ENCODE peak calls at places on chromosome X, in ten cellular contexts. B is astrocyte, P is GM23338, I is neural progenitor cell, G is SK-N-SH, Q is PC-3, A is hepatocyte, M is fibroblast of lung, U is mammary epithelial cell, L is H9. Z is an unnamed sample.

GRCh38 chrX:44975666-44976263 is 102.8 kb downstream of the KDM6A start:
- DNase-seq in M (no peak), U (peak; percentile 63), G (no peak), Q (no peak), A (no peak), B (peak; percentile 18), L (no peak), I (no peak), P (no peak), Z (no peak)

GRCh38 chrX:71111141-71111843 is at the start of gene IL2RG:
- DNase-seq in B (no peak), A (peak; percentile 56), G (no peak), I (no peak), P (no peak), L (no peak), Q (peak; percentile 7), U (no peak), M (no peak), Z (no peak)

GRCh38 chrX:153598541-153599191 is at the start of gene CCNQ:
- DNase-seq in U (peak; percentile 28), M (peak; percentile 10), I (peak; percentile 60), B (no peak), L (peak; percentile 33), A (peak; percentile 55), G (peak; percentile 57), P (peak; percentile 44), Q (peak; percentile 15), Z (peak; percentile 86)

GRCh38 chrX:50677789-50678188 is 136.2 kb downstream of the SHROOM4 start:
- DNase-seq in L (no peak), B (no peak), P (no peak), I (no peak), U (peak; percentile 6), G (no peak), Q (no peak), M (no peak), A (no peak), Z (no peak)

GRCh38 chrX:130224810-130225209 is 43.9 kb downstream of the ZNF280C start:
- DNase-seq in G (no peak), Q (no peak), B (no peak), M (peak; percentile 24), L (no peak), I (no peak), A (peak; percentile 9), P (no peak), U (peak; percentile 21), Z (no peak)

GRCh38 chrX:153969904-153970397 is 1.7 kb downstream of the HCFC1 start:
- DNase-seq in Q (peak; percentile 10), I (no peak), A (no peak), G (peak; percentile 59), M (peak; percentile 64), P (no peak), B (peak; percentile 18), U (peak; percentile 20), L (no peak), Z (peak; percentile 94)

GRCh38 chrX:21375795-21376069 is 1.5 kb downstream of the CNKSR2 start:
- DNase-seq in U (no peak), B (no peak), L (no peak), A (peak; percentile 8), P (peak; percentile 46), G (peak; percentile 36), I (peak; percentile 64), Q (no peak), M (no peak), Z (no peak)

GRCh38 chrX:134846042-134846441 is 144.7 kb upstream of the SMIM10 start:
- DNase-seq in A (no peak), U (no peak), B (no peak), Q (no peak), G (no peak), P (no peak), I (no peak), L (no peak), M (no peak), Z (no peak)

GRCh38 chrX:75648803-75649588 is 126.2 kb upstream of the ZDHHC15 start:
- DNase-seq in M (no peak), A (no peak), G (no peak), P (no peak), L (no peak), I (no peak), Q (no peak), U (no peak), B (no peak), Z (no peak)

GRCh38 chrX:50343917-50344316 is 126.7 kb downstream of the DGKK start:
- DNase-seq in U (no peak), P (no peak), M (no peak), A (no peak), Q (no peak), L (no peak), I (no peak), G (no peak), B (no peak), Z (no peak)

GRCh38 chrX:68186552-68187262 is 246.6 kb downstream of the OPHN1 start:
- DNase-seq in Q (peak; percentile 69), A (no peak), B (no peak), G (no peak), I (no peak), U (peak; percentile 54), L (no peak), P (no peak), M (peak; percentile 6), Z (no peak)

GRCh38 chrX:12770440-12770839 is 20.8 kb upstream of the PRPS2 start:
- DNase-seq in Q (peak; percentile 68), M (peak; percentile 39), G (peak; percentile 42), L (no peak), P (peak; percentile 34), U (no peak), I (peak; percentile 24), B (no peak), A (peak; percentile 35), Z (no peak)

GRCh38 chrX:44245730-44246129 is 97.7 kb downstream of the EFHC2 start:
- DNase-seq in M (no peak), I (no peak), A (no peak), B (no peak), L (no peak), Q (no peak), G (no peak), P (no peak), U (no peak), Z (no peak)

GRCh38 chrX:104513162-104513561 is 52.8 kb upstream of the IL1RAPL2 start:
- DNase-seq in Q (no peak), B (no peak), G (no peak), U (no peak), A (no peak), L (no peak), I (no peak), M (no peak), P (no peak), Z (no peak)

GRCh38 chrX:39204349-39204748 is 403.1 kb downstream of the MID1IP1 start:
- DNase-seq in L (no peak), M (no peak), U (no peak), G (no peak), I (no peak), Q (no peak), B (no peak), P (no peak), A (no peak), Z (no peak)
- TF ChIP-seq CTCF in L (no peak), M (no peak), U (no peak), G (no peak), I (no peak), Q (no peak), B (no peak), P (no peak), A (no peak), Z (no peak)

GRCh38 chrX:65696613-65697012 is 29.2 kb downstream of the MSN start:
- DNase-seq in L (no peak), I (no peak), G (no peak), P (no peak), A (no peak), B (peak; percentile 57), M (no peak), U (no peak), Q (no peak), Z (no peak)
- H3K4me1 ChIP-seq in L (peaks cover 6% of the 10 kb centered on the region), I (peaks cover 8% of the 10 kb centered on the region), G (peaks cover 22% of the 10 kb centered on the region), P (peaks cover 25% of the 10 kb centered on the region), A (no peaks in the 10 kb centered on the region), B (peaks cover 31% of the 10 kb centered on the region), M (peaks cover 19% of the 10 kb centered on the region), U (peaks cover 38% of the 10 kb centered on the region), Q (peaks cover 4% of the 10 kb centered on the region), Z (peaks cover 47% of the 10 kb centered on the region)

GRCh38 chrX:19876962-19877361 is 10.4 kb downstream of the SH3KBP1 start:
- DNase-seq in A (no peak), G (no peak), Q (no peak), U (no peak), I (no peak), M (no peak), L (no peak), P (no peak), B (no peak), Z (no peak)

GRCh38 chrX:19879742-19880378 is 7.5 kb downstream of the SH3KBP1 start:
- DNase-seq in P (no peak), L (no peak), G (no peak), M (no peak), I (no peak), B (no peak), Q (no peak), A (no peak), U (no peak), Z (no peak)

GRCh38 chrX:19879181-19879580 is 8.2 kb downstream of the SH3KBP1 start:
- DNase-seq in G (no peak), P (peak; percentile 18), L (no peak), Q (no peak), B (no peak), A (no peak), I (no peak), U (no peak), M (no peak), Z (no peak)

GRCh38 chrX:19875051-19875432 is 12.4 kb downstream of the SH3KBP1 start:
- DNase-seq in A (no peak), G (no peak), M (no peak), I (no peak), L (no peak), U (no peak), Q (peak; percentile 77), P (no peak), B (peak; percentile 9), Z (no peak)

DNA sequence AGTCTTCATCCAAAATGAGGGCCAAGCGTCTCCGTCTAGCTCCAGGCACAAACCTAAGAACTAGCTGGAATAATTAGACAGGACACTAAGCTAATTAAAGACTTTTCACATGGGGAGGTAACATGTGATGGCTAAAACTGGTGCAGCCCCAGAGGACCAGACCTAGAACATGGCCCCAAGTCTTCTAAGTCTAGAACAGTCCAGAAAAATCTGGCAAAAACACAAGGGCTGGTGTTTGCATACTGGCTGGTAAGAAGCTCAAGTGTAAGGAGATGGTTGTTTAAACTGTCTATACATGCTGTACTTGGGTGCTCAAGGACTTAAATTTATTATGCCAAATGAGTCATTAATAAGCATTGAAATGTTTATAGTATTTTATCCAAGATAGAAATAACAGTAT is 10.0 kb downstream of the SH3KBP1 start:
- DNase-seq in B (no peak), L (no peak), I (no peak), P (no peak), M (no peak), U (no peak), A (no peak), G (no peak), Q (no peak), Z (no peak)
- H3K79me2 ChIP-seq in B (peaks cover 8% of the 10 kb centered on the region), L (no peaks in the 10 kb centered on the region), I (no peaks in the 10 kb centered on the region), P (no peaks in the 10 kb centered on the region), M (no peaks in the 10 kb centered on the region), U (peaks cover 1% of the 10 kb centered on the region), A (no peaks in the 10 kb centered on the region), G (no peaks in the 10 kb centered on the region), Q (peaks cover 2% of the 10 kb centered on the region), Z (peaks cover 13% of the 10 kb centered on the region)

DNA sequence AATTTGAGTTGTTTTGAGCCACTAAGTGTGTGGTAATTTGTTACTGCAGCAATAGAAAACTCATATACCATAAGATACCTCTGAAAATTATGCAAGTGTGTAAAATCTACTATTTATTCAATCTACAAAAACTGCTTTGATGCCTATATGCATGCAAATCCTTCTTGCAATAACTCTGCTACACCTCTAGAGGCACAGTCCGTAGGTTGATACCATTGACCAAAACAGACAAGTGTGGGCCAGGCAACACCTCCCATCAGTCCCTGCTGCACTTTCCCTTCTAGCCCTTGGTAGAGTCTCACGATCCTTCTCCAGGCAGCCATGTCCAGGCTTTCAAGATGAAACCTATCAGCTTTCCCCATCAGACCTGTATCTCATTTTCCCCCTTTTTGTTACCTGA is 48.8 kb upstream of the FAM9A start:
- DNase-seq in U (no peak), L (no peak), G (peak; percentile 6), A (no peak), B (no peak), I (no peak), P (peak; percentile 16), M (no peak), Q (no peak), Z (peak; percentile 66)
- TF ChIP-seq CTCF in U (peak; percentile 12), L (peak; percentile 41), G (peak; percentile 21), A (peak; percentile 8), B (no peak), I (peak; percentile 21), P (no peak), M (peak; percentile 14), Q (peak; percentile 37), Z (no peak)